ENCODE peak calls at places on chromosomes 4 and X, in eight cellular contexts. One of them, this sample, is unnamed.

GRCh38 chrX:133715715-133716114 is 269.7 kb downstream of the GPC3 start:
- DNase-seq in HL-60: no peak
- DNase-seq in lower lobe of right lung: no peak
- DNase-seq in body of pancreas: no peak
- DNase-seq in colonic mucosa: no peak
- DNase-seq in tibial nerve: no peak
- DNase-seq in tibial artery: no peak
- DNase-seq in left ventricle myocardium inferior: no peak
- DNase-seq in this sample: no peak

GRCh38 chr4:155705664-155706063 is 39.0 kb downstream of the GUCY1A1 start:
- DNase-seq in left ventricle myocardium inferior: no peak
- DNase-seq in lower lobe of right lung: no peak
- DNase-seq in body of pancreas: no peak
- DNase-seq in HL-60: no peak
- DNase-seq in tibial artery: no peak
- DNase-seq in tibial nerve: no peak
- DNase-seq in colonic mucosa: no peak
- DNase-seq in this sample: peak; percentile 77

GRCh38 chrX:37912286-37912685 is 64.9 kb upstream of the DYNLT3 start:
- DNase-seq in body of pancreas: no peak
- DNase-seq in tibial artery: no peak
- DNase-seq in left ventricle myocardium inferior: no peak
- DNase-seq in tibial nerve: no peak
- DNase-seq in HL-60: no peak
- DNase-seq in colonic mucosa: no peak
- DNase-seq in lower lobe of right lung: no peak
- DNase-seq in this sample: peak; percentile 34

GRCh38 chrX:85365370-85365995 is 14.0 kb downstream of the POF1B start:
- DNase-seq in tibial artery: no peak
- DNase-seq in tibial nerve: no peak
- DNase-seq in left ventricle myocardium inferior: no peak
- DNase-seq in HL-60: no peak
- DNase-seq in lower lobe of right lung: no peak
- DNase-seq in colonic mucosa: no peak
- DNase-seq in body of pancreas: no peak
- DNase-seq in this sample: no peak

GRCh38 chr4:22514001-22514400 is 1.9 kb downstream of the ADGRA3 start:
- DNase-seq in left ventricle myocardium inferior: no peak
- DNase-seq in HL-60: no peak
- DNase-seq in body of pancreas: no peak
- DNase-seq in colonic mucosa: no peak
- DNase-seq in tibial artery: no peak
- DNase-seq in lower lobe of right lung: no peak
- DNase-seq in tibial nerve: no peak
- DNase-seq in this sample: peak; percentile 13

GRCh38 chr4:663438-664428 is 10.3 kb downstream of the ATP5ME start:
- DNase-seq in colonic mucosa: no peak
- DNase-seq in left ventricle myocardium inferior: peak; percentile 54
- DNase-seq in HL-60: no peak
- DNase-seq in tibial artery: no peak
- DNase-seq in body of pancreas: peak; percentile 32
- DNase-seq in lower lobe of right lung: peak; percentile 86
- DNase-seq in tibial nerve: no peak
- DNase-seq in this sample: no peak

GRCh38 chr4:189162073-189162789 is 778.4 kb upstream of the FRG1 start:
- DNase-seq in HL-60: no peak
- DNase-seq in lower lobe of right lung: no peak
- DNase-seq in tibial artery: no peak
- DNase-seq in left ventricle myocardium inferior: no peak
- DNase-seq in body of pancreas: no peak
- DNase-seq in colonic mucosa: no peak
- DNase-seq in tibial nerve: no peak
- DNase-seq in this sample: no peak

GRCh38 chr4:122784261-122784660 is 42.4 kb upstream of the FGF2 start:
- DNase-seq in lower lobe of right lung: no peak
- DNase-seq in colonic mucosa: no peak
- DNase-seq in tibial artery: no peak
- DNase-seq in left ventricle myocardium inferior: no peak
- DNase-seq in body of pancreas: no peak
- DNase-seq in tibial nerve: no peak
- DNase-seq in HL-60: no peak
- DNase-seq in this sample: no peak

GRCh38 chrX:71178908-71179307 is 34.3 kb downstream of the NLGN3 start:
- DNase-seq in left ventricle myocardium inferior: no peak
- DNase-seq in tibial artery: peak; percentile 72
- DNase-seq in HL-60: no peak
- DNase-seq in body of pancreas: peak; percentile 57
- DNase-seq in lower lobe of right lung: peak; percentile 47
- DNase-seq in tibial nerve: peak; percentile 40
- DNase-seq in colonic mucosa: peak; percentile 59
- DNase-seq in this sample: peak; percentile 58

GRCh38 chr4:102629686-102630085 is 128.5 kb downstream of the NFKB1 start:
- DNase-seq in colonic mucosa: no peak
- DNase-seq in left ventricle myocardium inferior: no peak
- DNase-seq in lower lobe of right lung: no peak
- DNase-seq in body of pancreas: no peak
- DNase-seq in tibial nerve: no peak
- DNase-seq in tibial artery: no peak
- DNase-seq in HL-60: no peak
- DNase-seq in this sample: no peak

GRCh38 chrX:134734343-134735001 is 76.2 kb upstream of the PLAC1 start:
- DNase-seq in lower lobe of right lung: no peak
- DNase-seq in body of pancreas: no peak
- DNase-seq in colonic mucosa: no peak
- DNase-seq in left ventricle myocardium inferior: no peak
- DNase-seq in tibial nerve: no peak
- DNase-seq in HL-60: no peak
- DNase-seq in tibial artery: no peak
- DNase-seq in this sample: no peak

GRCh38 chrX:21802054-21802660 is 37.3 kb upstream of the MBTPS2 start:
- DNase-seq in lower lobe of right lung: no peak
- DNase-seq in body of pancreas: no peak
- DNase-seq in left ventricle myocardium inferior: no peak
- DNase-seq in colonic mucosa: no peak
- DNase-seq in HL-60: no peak
- DNase-seq in tibial nerve: no peak
- DNase-seq in tibial artery: no peak
- DNase-seq in this sample: no peak

GRCh38 chr4:87532907-87533306 is 3.7 kb upstream of the SPARCL1 start:
- DNase-seq in lower lobe of right lung: no peak
- DNase-seq in body of pancreas: no peak
- DNase-seq in colonic mucosa: no peak
- DNase-seq in HL-60: no peak
- DNase-seq in left ventricle myocardium inferior: no peak
- DNase-seq in tibial nerve: no peak
- DNase-seq in tibial artery: no peak
- DNase-seq in this sample: no peak

GRCh38 chr4:105088110-105088879 is 58.4 kb upstream of the TET2 start:
- DNase-seq in tibial nerve: peak; percentile 11
- DNase-seq in HL-60: no peak
- DNase-seq in lower lobe of right lung: no peak
- DNase-seq in colonic mucosa: peak; percentile 26
- DNase-seq in left ventricle myocardium inferior: no peak
- DNase-seq in tibial artery: no peak
- DNase-seq in body of pancreas: no peak
- DNase-seq in this sample: peak; percentile 73

GRCh38 chrX:108070891-108071290 is 20.5 kb downstream of the PSMD10 start:
- DNase-seq in tibial artery: no peak
- DNase-seq in tibial nerve: no peak
- DNase-seq in lower lobe of right lung: no peak
- DNase-seq in body of pancreas: no peak
- DNase-seq in colonic mucosa: no peak
- DNase-seq in HL-60: no peak
- DNase-seq in left ventricle myocardium inferior: no peak
- DNase-seq in this sample: peak; percentile 31

GRCh38 chrX:154376768-154377167 is 2.3 kb upstream of the EMD start:
- DNase-seq in HL-60: no peak
- DNase-seq in body of pancreas: no peak
- DNase-seq in colonic mucosa: no peak
- DNase-seq in tibial artery: peak; percentile 85
- DNase-seq in left ventricle myocardium inferior: no peak
- DNase-seq in tibial nerve: no peak
- DNase-seq in lower lobe of right lung: no peak
- DNase-seq in this sample: no peak

GRCh38 chrX:154373340-154374306 is 811 bp downstream of the FLNA start:
- DNase-seq in tibial nerve: peak; percentile 75
- DNase-seq in left ventricle myocardium inferior: peak; percentile 41
- DNase-seq in tibial artery: peak; percentile 87
- DNase-seq in colonic mucosa: peak; percentile 79
- DNase-seq in lower lobe of right lung: no peak
- DNase-seq in HL-60: peak; percentile 29
- DNase-seq in body of pancreas: peak; percentile 73
- DNase-seq in this sample: peak; percentile 74

GRCh38 chrX:154372612-154373022 is 1.8 kb downstream of the FLNA start:
- DNase-seq in HL-60: no peak
- DNase-seq in lower lobe of right lung: no peak
- DNase-seq in left ventricle myocardium inferior: no peak
- DNase-seq in colonic mucosa: no peak
- DNase-seq in body of pancreas: peak; percentile 28
- DNase-seq in tibial artery: no peak
- DNase-seq in tibial nerve: no peak
- DNase-seq in this sample: peak; percentile 48

GRCh38 chrX:154375156-154375504 is 696 bp upstream of the FLNA start:
- DNase-seq in lower lobe of right lung: no peak
- DNase-seq in tibial artery: no peak
- DNase-seq in tibial nerve: no peak
- DNase-seq in left ventricle myocardium inferior: no peak
- DNase-seq in colonic mucosa: no peak
- DNase-seq in HL-60: no peak
- DNase-seq in body of pancreas: no peak
- DNase-seq in this sample: no peak

GRCh38 chrX:154374361-154375155 is at the start of gene FLNA:
- DNase-seq in tibial nerve: no peak
- DNase-seq in HL-60: no peak
- DNase-seq in left ventricle myocardium inferior: peak; percentile 48
- DNase-seq in colonic mucosa: no peak
- DNase-seq in body of pancreas: peak; percentile 62
- DNase-seq in tibial artery: peak; percentile 88
- DNase-seq in lower lobe of right lung: no peak
- DNase-seq in this sample: no peak
- H3K4me3 ChIP-seq in tibial nerve: peak within 1 kb of the TSS; percentile 22
- H3K4me3 ChIP-seq in HL-60: no peak within 1 kb of the TSS
- H3K4me3 ChIP-seq in left ventricle myocardium inferior: peak within 1 kb of the TSS; percentile 87
- H3K4me3 ChIP-seq in colonic mucosa: peak within 1 kb of the TSS; percentile 33
- H3K4me3 ChIP-seq in body of pancreas: no peak within 1 kb of the TSS
- H3K4me3 ChIP-seq in tibial artery: peak within 1 kb of the TSS; percentile 78
- H3K4me3 ChIP-seq in lower lobe of right lung: peak within 1 kb of the TSS; percentile 75
- H3K4me3 ChIP-seq in this sample: peak within 1 kb of the TSS; percentile 62

GRCh38 chr4:57499786-57500185 is 389.6 kb upstream of the IGFBP7 start:
- DNase-seq in tibial nerve: no peak
- DNase-seq in colonic mucosa: no peak
- DNase-seq in lower lobe of right lung: no peak
- DNase-seq in tibial artery: no peak
- DNase-seq in HL-60: no peak
- DNase-seq in left ventricle myocardium inferior: no peak
- DNase-seq in body of pancreas: no peak
- DNase-seq in this sample: peak; percentile 58
- TF ChIP-seq CTCF in tibial nerve: no peak
- TF ChIP-seq CTCF in colonic mucosa: no peak
- TF ChIP-seq CTCF in lower lobe of right lung: no peak
- TF ChIP-seq CTCF in tibial artery: no peak
- TF ChIP-seq CTCF in HL-60: no peak
- TF ChIP-seq CTCF in left ventricle myocardium inferior: no peak
- TF ChIP-seq CTCF in body of pancreas: no peak
- TF ChIP-seq CTCF in this sample: peak; percentile 22

GRCh38 chrX:153380691-153381090 is 20.5 kb downstream of the PNMA6E start:
- DNase-seq in body of pancreas: no peak
- DNase-seq in tibial artery: no peak
- DNase-seq in HL-60: no peak
- DNase-seq in lower lobe of right lung: no peak
- DNase-seq in tibial nerve: no peak
- DNase-seq in colonic mucosa: no peak
- DNase-seq in left ventricle myocardium inferior: no peak
- DNase-seq in this sample: no peak

GRCh38 chrX:153379971-153380581 is 21.1 kb downstream of the PNMA6E start:
- DNase-seq in body of pancreas: no peak
- DNase-seq in tibial artery: no peak
- DNase-seq in left ventricle myocardium inferior: no peak
- DNase-seq in lower lobe of right lung: no peak
- DNase-seq in HL-60: no peak
- DNase-seq in colonic mucosa: no peak
- DNase-seq in tibial nerve: no peak
- DNase-seq in this sample: no peak

GRCh38 chrX:153381684-153382532 is 19.2 kb downstream of the PNMA6E start:
- DNase-seq in tibial artery: no peak
- DNase-seq in colonic mucosa: no peak
- DNase-seq in body of pancreas: peak; percentile 63
- DNase-seq in HL-60: no peak
- DNase-seq in tibial nerve: peak; percentile 4
- DNase-seq in lower lobe of right lung: no peak
- DNase-seq in left ventricle myocardium inferior: no peak
- DNase-seq in this sample: peak; percentile 87

GRCh38 chrX:153384390-153384789 is 16.8 kb downstream of the PNMA6E start:
- DNase-seq in tibial nerve: no peak
- DNase-seq in lower lobe of right lung: no peak
- DNase-seq in HL-60: no peak
- DNase-seq in body of pancreas: no peak
- DNase-seq in left ventricle myocardium inferior: no peak
- DNase-seq in tibial artery: no peak
- DNase-seq in colonic mucosa: no peak
- DNase-seq in this sample: no peak

DNA sequence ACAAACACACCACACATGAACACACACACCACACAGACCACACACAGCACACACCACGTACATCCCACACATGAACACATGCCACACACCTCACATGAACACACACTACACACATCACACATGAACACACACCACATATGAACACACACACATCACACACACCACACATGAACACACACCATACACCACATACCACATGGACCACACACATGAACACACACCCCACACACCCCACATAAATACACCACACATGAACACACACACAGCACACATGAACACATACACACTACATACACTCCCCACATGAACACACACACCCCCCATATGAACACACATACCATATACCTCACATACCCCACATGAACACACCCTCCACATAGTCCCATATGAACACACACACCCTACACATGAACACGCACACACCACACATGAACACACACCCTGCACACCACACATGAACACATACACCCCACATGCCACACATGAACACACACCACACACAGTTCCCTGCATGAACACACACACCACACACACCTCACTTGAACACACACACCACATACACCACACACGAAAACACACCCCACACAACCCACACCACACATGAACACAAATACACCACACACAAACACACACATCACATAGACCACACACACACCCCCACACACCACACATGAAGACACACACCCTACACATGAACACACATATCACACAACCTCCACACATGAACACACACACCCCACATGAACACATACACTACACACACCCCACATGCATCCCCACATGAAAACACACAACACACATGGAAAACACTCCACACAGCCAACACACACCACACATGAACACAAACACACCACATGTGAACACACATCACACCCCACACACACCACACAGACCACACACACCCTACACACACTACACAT is 18.3 kb downstream of the PNMA6E start:
- DNase-seq in colonic mucosa: no peak
- DNase-seq in lower lobe of right lung: no peak
- DNase-seq in tibial nerve: no peak
- DNase-seq in body of pancreas: no peak
- DNase-seq in left ventricle myocardium inferior: no peak
- DNase-seq in HL-60: no peak
- DNase-seq in tibial artery: no peak
- DNase-seq in this sample: no peak
- H3K27ac ChIP-seq in colonic mucosa: no peak overlapping the region
- H3K27ac ChIP-seq in lower lobe of right lung: no peak overlapping the region
- H3K27ac ChIP-seq in tibial nerve: no peak overlapping the region
- H3K27ac ChIP-seq in body of pancreas: peak overlapping the region; percentile 90
- H3K27ac ChIP-seq in left ventricle myocardium inferior: no peak overlapping the region
- H3K27ac ChIP-seq in HL-60: no peak overlapping the region
- H3K27ac ChIP-seq in tibial artery: no peak overlapping the region
- H3K27ac ChIP-seq in this sample: no peak overlapping the region

GRCh38 chr4:3223986-3224748 is 24.8 kb upstream of the MSANTD1 start:
- DNase-seq in lower lobe of right lung: peak; percentile 28
- DNase-seq in tibial artery: peak; percentile 39
- DNase-seq in left ventricle myocardium inferior: no peak
- DNase-seq in HL-60: no peak
- DNase-seq in tibial nerve: no peak
- DNase-seq in body of pancreas: peak; percentile 9
- DNase-seq in colonic mucosa: no peak
- DNase-seq in this sample: no peak
- H3K4me3 ChIP-seq in lower lobe of right lung: no peak overlapping the region
- H3K4me3 ChIP-seq in tibial artery: no peak overlapping the region
- H3K4me3 ChIP-seq in left ventricle myocardium inferior: no peak overlapping the region
- H3K4me3 ChIP-seq in HL-60: no peak overlapping the region
- H3K4me3 ChIP-seq in tibial nerve: no peak overlapping the region
- H3K4me3 ChIP-seq in body of pancreas: no peak overlapping the region
- H3K4me3 ChIP-seq in colonic mucosa: no peak overlapping the region
- H3K4me3 ChIP-seq in this sample: no peak overlapping the region